ENCODE peak calls at places on chromosome 15, in six cellular contexts. P is neuronal stem cell, B is IMR-90, V is mesenchymal stem cell, K is H1, I is H9. W is an unnamed sample.

GRCh38 chr15:99057697-99058420 is 47.0 kb upstream of the SYNM start:
- DNase-seq in P (no peak), V (no peak), B (no peak), I (no peak), K (no peak), W (no peak)

GRCh38 chr15:92159906-92160841 is 233.5 kb upstream of the ST8SIA2 start:
- DNase-seq in K (no peak), B (no peak), I (peak), V (no peak), P (no peak), W (no peak)

GRCh38 chr15:27412413-27412812 is 441.4 kb downstream of the GABRG3 start:
- DNase-seq in K (no peak), V (no peak), B (no peak), P (no peak), I (peak), W (no peak)

GRCh38 chr15:98177950-98178848 is 217.7 kb downstream of the ARRDC4 start:
- DNase-seq in P (peak), B (peak), V (peak), K (no peak), I (peak), W (peak)

GRCh38 chr15:89785064-89785770 is 9.1 kb downstream of the MESP2 start:
- DNase-seq in B (no peak), V (no peak), K (no peak), P (no peak), I (peak), W (peak)

GRCh38 chr15:96066852-96067490 is 263.5 kb upstream of the NR2F2 start:
- DNase-seq in I (no peak), K (no peak), P (no peak), B (no peak), V (no peak), W (no peak)

GRCh38 chr15:78635346-78635745 is 5.7 kb downstream of the CHRNB4 start:
- DNase-seq in B (no peak), P (no peak), V (no peak), I (no peak), K (no peak), W (no peak)

GRCh38 chr15:101446527-101447167 is 42.9 kb downstream of the PCSK6 start:
- DNase-seq in V (peak), B (no peak), K (no peak), P (no peak), I (no peak), W (peak)

GRCh38 chr15:78056714-78057269 is 20.7 kb downstream of the TBC1D2B start:
- DNase-seq in B (peak), I (no peak), P (no peak), K (no peak), V (peak), W (no peak)

GRCh38 chr15:77026501-77027110 is 31.7 kb downstream of the PSTPIP1 start:
- DNase-seq in B (no peak), V (no peak), P (no peak), K (no peak), I (peak), W (no peak)

GRCh38 chr15:90029024-90029423 is 27.9 kb downstream of the ZNF710 start:
- DNase-seq in V (no peak), I (no peak), B (no peak), K (no peak), P (no peak), W (no peak)

GRCh38 chr15:56866798-56867197 is 51.6 kb upstream of the TCF12 start:
- DNase-seq in I (no peak), V (peak), P (no peak), B (peak), K (no peak), W (no peak)

GRCh38 chr15:98282656-98283332 is 322.3 kb downstream of the ARRDC4 start:
- DNase-seq in B (no peak), P (no peak), I (no peak), K (no peak), V (no peak), W (no peak)

GRCh38 chr15:55267401-55268053 is 22.1 kb downstream of the RAB27A start:
- DNase-seq in K (no peak), V (peak), B (peak), P (no peak), I (no peak), W (peak)

GRCh38 chr15:64930778-64931240 is 19.1 kb downstream of the ANKDD1A start:
- DNase-seq in K (no peak), V (peak), B (peak), P (no peak), I (no peak), W (no peak)

GRCh38 chr15:61889706-61890105 is 170.5 kb downstream of the VPS13C start:
- DNase-seq in B (no peak), K (no peak), P (no peak), I (no peak), V (no peak), W (no peak)

GRCh38 chr15:88920186-88920891 is 7.2 kb upstream of the MFGE8 start:
- DNase-seq in B (peak), P (no peak), I (no peak), K (no peak), V (peak), W (no peak)

GRCh38 chr15:65377976-65378366 is at the start of gene IGDCC3:
- DNase-seq in V (peak), P (peak), I (peak), B (no peak), K (no peak), W (no peak)

GRCh38 chr15:101310508-101310907 is 15.5 kb upstream of the SNRPA1 start:
- DNase-seq in P (no peak), I (no peak), B (no peak), V (no peak), K (no peak), W (no peak)

GRCh38 chr15:101549647-101550046 is 60.1 kb upstream of the PCSK6 start:
- DNase-seq in I (no peak), K (no peak), B (no peak), P (no peak), V (no peak), W (no peak)

GRCh38 chr15:45114751-45115085 is 592 bp downstream of the DUOXA2 start:
- DNase-seq in B (no peak), I (no peak), V (no peak), K (no peak), P (no peak), W (no peak)

GRCh38 chr15:63474810-63475316 is 29.5 kb upstream of the USP3 start:
- DNase-seq in K (no peak), I (no peak), B (no peak), P (no peak), V (peak), W (no peak)

GRCh38 chr15:38247336-38247735 is 5.3 kb upstream of the SPRED1 start:
- DNase-seq in P (no peak), V (peak), B (no peak), K (no peak), I (no peak), W (no peak)

GRCh38 chr15:32716216-32716959 is 1.4 kb upstream of the GREM1 start:
- DNase-seq in B (no peak), I (no peak), V (no peak), P (no peak), K (no peak), W (no peak)

GRCh38 chr15:67076147-67076843 is 10.9 kb downstream of the SMAD3 start:
- DNase-seq in P (no peak), I (no peak), K (no peak), V (peak), B (peak), W (no peak)

GRCh38 chr15:88539441-88539840 is 7.0 kb downstream of the DET1 start:
- DNase-seq in P (no peak), V (peak), B (no peak), I (no peak), K (no peak), W (peak)

GRCh38 chr15:75928680-75929608 is 25.3 kb downstream of the FBXO22 start:
- DNase-seq in B (peak), I (peak), V (peak), K (no peak), P (peak), W (peak)

GRCh38 chr15:67017318-67017717 is 48.1 kb upstream of the SMAD3 start:
- DNase-seq in B (no peak), I (no peak), P (no peak), K (no peak), V (no peak), W (no peak)

GRCh38 chr15:57559875-57560274 is 31.8 kb upstream of the MYZAP start:
- DNase-seq in I (peak), P (peak), K (peak), V (peak), B (no peak), W (peak)

GRCh38 chr15:43774062-43774461 is 2.7 kb downstream of the ELL3 start:
- DNase-seq in K (no peak), I (no peak), P (no peak), V (no peak), B (no peak), W (no peak)

GRCh38 chr15:64892850-64893403 is 18.8 kb upstream of the ANKDD1A start:
- DNase-seq in B (no peak), P (no peak), V (no peak), I (peak), K (no peak), W (no peak)

DNA sequence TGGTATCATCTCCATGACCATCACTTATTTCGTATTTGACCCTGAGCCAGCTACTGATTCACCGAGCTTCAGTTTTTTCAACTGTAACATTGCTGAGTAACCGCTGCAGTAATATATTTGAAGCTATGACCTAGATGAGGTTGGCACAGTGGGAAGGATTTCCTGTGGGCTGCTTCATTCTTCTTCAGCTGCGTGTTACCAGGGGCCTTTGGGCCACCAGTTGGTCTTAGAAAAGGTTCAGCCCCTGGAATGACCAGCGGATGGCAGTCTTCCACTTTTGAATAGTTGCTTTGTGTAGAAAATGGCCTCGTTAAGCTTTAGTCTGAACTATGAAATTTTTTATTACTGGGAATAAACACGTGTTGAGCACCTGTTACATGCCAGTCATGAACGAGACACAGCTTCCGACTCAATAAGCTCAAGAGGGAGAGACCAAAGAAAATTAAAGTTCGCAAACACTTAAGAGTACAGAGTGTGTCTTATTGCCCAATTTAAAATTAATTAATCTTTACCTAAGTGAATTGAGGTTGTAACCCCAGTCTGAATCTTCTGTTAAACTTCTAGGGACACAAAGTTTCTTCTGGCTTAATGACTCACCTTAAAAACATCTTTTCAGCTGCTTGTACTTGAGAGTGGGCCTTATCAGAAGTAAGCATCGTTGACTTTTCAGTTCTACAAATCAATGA is 57.6 kb upstream of the NR2E3 start:
- DNase-seq in V (peak), K (no peak), B (peak), I (peak), P (peak), W (peak)
- H3K4me2 ChIP-seq in V (no peak), K (no peak), B (no peak), I (no peak), P (no peak), W (no peak)

GRCh38 chr15:25849431-25849921 is 13.7 kb downstream of the ATP10A start:
- DNase-seq in I (no peak), B (peak), V (peak), P (no peak), K (no peak), W (no peak)

GRCh38 chr15:25850154-25851111 is 12.7 kb downstream of the ATP10A start:
- DNase-seq in B (peak), K (no peak), V (peak), P (peak), I (peak), W (peak)

GRCh38 chr15:25848325-25848724 is 14.8 kb downstream of the ATP10A start:
- DNase-seq in V (no peak), I (no peak), K (no peak), B (no peak), P (no peak), W (no peak)

GRCh38 chr15:25847066-25847465 is 16.1 kb downstream of the ATP10A start:
- DNase-seq in P (no peak), I (no peak), V (no peak), K (no peak), B (no peak), W (no peak)

DNA sequence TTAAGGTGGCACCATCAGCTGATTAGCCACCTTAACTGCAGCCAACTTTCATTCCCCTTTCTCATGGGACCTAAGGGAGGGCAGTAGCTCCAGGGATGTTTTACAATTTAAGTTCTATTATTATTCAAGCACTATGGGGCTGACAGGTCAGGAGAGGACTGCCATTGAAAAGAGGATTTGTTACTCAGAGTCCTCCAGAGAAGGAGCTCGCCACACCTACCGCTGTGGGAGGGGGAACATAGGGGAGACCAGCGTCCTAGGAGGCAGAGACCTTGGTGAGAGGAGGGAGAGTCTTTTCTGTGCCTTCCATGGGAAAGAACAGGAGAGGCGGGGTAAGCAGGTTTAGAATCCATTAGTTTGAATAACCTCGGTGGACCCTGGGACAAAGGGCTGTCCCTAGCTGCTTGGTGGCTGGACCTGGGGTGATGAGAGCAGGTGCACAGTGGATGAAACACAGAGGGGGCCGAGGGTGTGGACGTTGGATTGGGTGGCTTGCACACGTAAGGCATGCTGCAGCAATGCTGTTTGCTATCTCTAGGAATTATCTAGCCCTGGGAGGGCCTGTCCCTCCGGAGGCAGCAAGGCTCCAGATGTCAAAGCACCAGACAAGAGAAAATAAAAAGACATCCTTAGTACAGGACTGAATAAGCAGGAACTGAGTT is 14.2 kb downstream of the ATP10A start:
- DNase-seq in K (no peak), P (no peak), I (no peak), V (no peak), B (no peak), W (peak)
- H3K14ac ChIP-seq in K (no peak), P (no peak), I (no peak), V (no peak), B (peak), W (no peak)

DNA sequence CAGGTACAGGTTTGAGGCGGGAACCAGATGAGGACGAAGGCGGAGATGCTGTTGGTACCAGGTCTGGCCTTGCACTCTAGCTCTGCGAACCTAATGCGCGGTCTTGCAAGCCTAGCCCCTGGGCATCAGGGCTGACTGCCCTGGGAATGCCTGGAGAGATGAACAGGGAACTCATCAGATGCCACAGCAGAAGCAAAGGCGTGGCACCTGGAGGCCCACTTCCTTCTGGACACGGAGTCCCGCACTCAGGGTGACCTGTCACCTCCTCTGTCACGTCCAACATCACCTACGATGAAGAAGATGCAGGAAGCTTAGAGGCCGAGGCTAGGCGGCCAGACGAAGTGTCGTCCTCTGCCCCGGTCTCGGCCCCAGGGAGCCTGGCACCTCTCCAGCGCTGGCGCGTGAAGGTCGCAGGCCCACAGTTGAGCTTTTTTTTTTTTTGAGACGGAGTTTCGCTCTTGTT is 9.4 kb downstream of the RPLP1 start:
- DNase-seq in P (no peak), I (no peak), V (no peak), B (no peak), K (no peak), W (no peak)
- H3K4me2 ChIP-seq in P (no peak), I (no peak), V (peak), B (peak), K (peak), W (no peak)

GRCh38 chr15:73821181-73821580 is 52.2 kb upstream of the TBC1D21 start:
- DNase-seq in K (no peak), I (no peak), V (no peak), B (no peak), P (no peak), W (no peak)
- H3K14ac ChIP-seq in K (no peak), I (no peak), V (no peak), B (no peak), P (no peak), W (no peak)